ENCODE peak calls at places on chromosomes 7 and 10, in four cellular contexts. F, I, Y and D are unnamed samples.

GRCh38 chr10:4684434-4684833 is 141.6 kb upstream of the AKR1E2 start:
- DNase-seq in I (peak; percentile 27), Y (peak; percentile 85), F (no peak), D (peak; percentile 36)

GRCh38 chr7:36128448-36129047 is 24.5 kb upstream of the EEPD1 start:
- DNase-seq in Y (peak; percentile 92), F (no peak), I (peak; percentile 93), D (peak; percentile 96)

GRCh38 chr7:43735403-43735801 is 6.1 kb upstream of the COA1 start:
- DNase-seq in F (no peak), Y (no peak), I (no peak), D (no peak)

GRCh38 chr7:131026297-131027003 is 292.4 kb upstream of the KLF14 start:
- DNase-seq in F (no peak), Y (peak; percentile 89), I (peak; percentile 64), D (peak; percentile 71)

GRCh38 chr7:80284848-80285247 is 150.2 kb downstream of the GNAI1 start:
- DNase-seq in F (no peak), I (peak; percentile 97), Y (peak; percentile 71), D (peak; percentile 36)

GRCh38 chr10:3136763-3137611 is 35.6 kb downstream of the PITRM1 start:
- DNase-seq in F (no peak), Y (no peak), I (no peak), D (no peak)

GRCh38 chr7:157549612-157550299 is 213.0 kb downstream of the DNAJB6 start:
- DNase-seq in I (no peak), Y (no peak), F (no peak), D (no peak)

GRCh38 chr7:142438235-142438922 is 180.5 kb upstream of the PRSS58 start:
- DNase-seq in F (no peak), Y (peak; percentile 59), I (peak; percentile 79), D (peak; percentile 68)

GRCh38 chr10:60312818-60313588 is 76.7 kb downstream of the ANK3 start:
- DNase-seq in Y (peak; percentile 41), I (peak; percentile 59), F (no peak), D (peak; percentile 51)

GRCh38 chr10:131889755-131890154 is 11.1 kb upstream of the PPP2R2D start:
- DNase-seq in F (no peak), Y (no peak), I (no peak), D (no peak)

GRCh38 chr7:2926898-2927405 is 82.8 kb upstream of the GNA12 start:
- DNase-seq in F (no peak), Y (no peak), I (no peak), D (no peak)

GRCh38 chr10:60629332-60629731 is 148.9 kb upstream of the CDK1 start:
- DNase-seq in Y (no peak), F (no peak), I (no peak), D (no peak)

GRCh38 chr10:133324198-133324792 is 12.4 kb downstream of the CALY start:
- DNase-seq in I (peak; percentile 72), F (no peak), Y (peak; percentile 59), D (peak; percentile 42)

GRCh38 chr7:24834150-24834798 is 77.0 kb upstream of the GSDME start:
- DNase-seq in F (no peak), Y (no peak), I (no peak), D (no peak)

GRCh38 chr10:31760674-31761081 is 168.0 kb downstream of the ARHGAP12 start:
- DNase-seq in I (no peak), F (no peak), Y (no peak), D (no peak)

GRCh38 chr10:132237396-132237795 is 50.6 kb downstream of the DPYSL4 start:
- DNase-seq in I (no peak), Y (no peak), F (no peak), D (no peak)

GRCh38 chr7:158734861-158735260 is 30.3 kb upstream of the NCAPG2 start:
- DNase-seq in Y (peak; percentile 56), I (peak; percentile 61), F (no peak), D (peak; percentile 86)

GRCh38 chr7:121456785-121457359 is 60.8 kb upstream of the FAM3C start:
- DNase-seq in Y (no peak), I (no peak), F (no peak), D (no peak)

GRCh38 chr7:22137466-22137865 is 191.8 kb upstream of the CDCA7L start:
- DNase-seq in I (peak; percentile 84), F (no peak), Y (no peak), D (no peak)

GRCh38 chr7:130131191-130131834 is 61.0 kb downstream of the KLHDC10 start:
- DNase-seq in F (no peak), I (no peak), Y (no peak), D (no peak)

GRCh38 chr7:114109299-114109698 is 190.5 kb upstream of the PPP1R3A start:
- DNase-seq in F (no peak), Y (no peak), I (no peak), D (peak; percentile 27)

GRCh38 chr7:45677311-45677900 is 103.2 kb downstream of the ADCY1 start:
- DNase-seq in I (no peak), F (no peak), Y (peak; percentile 12), D (no peak)

GRCh38 chr7:7220821-7221220 is 38.5 kb downstream of the C1GALT1 start:
- DNase-seq in F (no peak), Y (no peak), I (peak; percentile 38), D (no peak)

GRCh38 chr10:77409697-77410471 is 227.7 kb downstream of the KCNMA1 start:
- DNase-seq in F (no peak), Y (peak; percentile 37), I (no peak), D (no peak)

GRCh38 chr10:22737587-22737986 is 23.2 kb upstream of the PIP4K2A start:
- DNase-seq in I (peak; percentile 87), F (no peak), Y (peak; percentile 77), D (peak; percentile 75)

GRCh38 chr7:1103009-1103788 is 15.3 kb downstream of the GPER1 start:
- DNase-seq in F (no peak), Y (no peak), I (peak; percentile 32), D (no peak)

GRCh38 chr10:3755440-3756359 is 29.3 kb downstream of the KLF6 start:
- DNase-seq in I (peak; percentile 26), Y (peak; percentile 34), F (no peak), D (no peak)

GRCh38 chr10:18216482-18216881 is 76.3 kb downstream of the CACNB2 start:
- DNase-seq in Y (peak; percentile 24), I (peak; percentile 80), F (no peak), D (peak; percentile 39)

GRCh38 chr7:234041-234711 is 41.8 kb downstream of the FAM20C start:
- DNase-seq in F (no peak), Y (no peak), I (peak; percentile 56), D (no peak)

DNA sequence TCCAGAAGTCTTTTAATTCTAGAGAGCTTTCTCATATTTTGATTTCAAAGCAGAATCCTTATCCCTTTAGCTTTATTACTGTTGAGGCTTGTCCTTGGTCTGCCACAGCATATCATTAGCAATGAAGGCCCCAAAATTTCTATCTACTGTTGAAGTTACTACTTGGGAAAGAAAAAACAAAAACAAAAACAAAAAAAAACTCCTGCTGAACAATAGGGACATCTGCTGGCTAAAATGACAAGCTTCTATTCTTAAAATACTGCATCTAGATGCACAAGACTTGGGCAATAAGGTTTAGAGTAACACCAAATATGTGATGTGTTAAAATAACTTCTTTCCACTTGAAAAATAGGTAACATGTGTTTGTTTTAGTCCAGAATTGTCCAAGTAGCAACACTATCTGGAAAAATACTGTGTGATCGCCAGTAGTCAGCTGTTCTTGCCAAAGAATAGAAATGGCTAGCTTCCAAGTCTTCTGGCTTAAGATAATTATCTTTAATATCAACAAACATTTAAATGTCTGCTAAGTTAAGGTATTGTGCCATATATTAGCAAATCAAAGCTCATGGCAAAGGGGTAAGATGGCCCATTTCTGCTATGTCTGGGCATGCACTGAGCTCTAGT is 3.8 kb upstream of the DMTF1 start:
- DNase-seq in I (peak; percentile 66), F (no peak), Y (peak; percentile 53), D (peak; percentile 30)
- TF ChIP-seq CTCF in I (peak; percentile 57), F (peak; percentile 25), Y (peak; percentile 52), D (peak; percentile 72)

GRCh38 chr7:155371884-155372781 is 74.5 kb downstream of the INSIG1 start:
- DNase-seq in Y (peak; percentile 26), F (no peak), I (no peak), D (no peak)
- TF ChIP-seq CTCF in Y (peak; percentile 26), F (peak; percentile 41), I (no peak), D (no peak)

DNA sequence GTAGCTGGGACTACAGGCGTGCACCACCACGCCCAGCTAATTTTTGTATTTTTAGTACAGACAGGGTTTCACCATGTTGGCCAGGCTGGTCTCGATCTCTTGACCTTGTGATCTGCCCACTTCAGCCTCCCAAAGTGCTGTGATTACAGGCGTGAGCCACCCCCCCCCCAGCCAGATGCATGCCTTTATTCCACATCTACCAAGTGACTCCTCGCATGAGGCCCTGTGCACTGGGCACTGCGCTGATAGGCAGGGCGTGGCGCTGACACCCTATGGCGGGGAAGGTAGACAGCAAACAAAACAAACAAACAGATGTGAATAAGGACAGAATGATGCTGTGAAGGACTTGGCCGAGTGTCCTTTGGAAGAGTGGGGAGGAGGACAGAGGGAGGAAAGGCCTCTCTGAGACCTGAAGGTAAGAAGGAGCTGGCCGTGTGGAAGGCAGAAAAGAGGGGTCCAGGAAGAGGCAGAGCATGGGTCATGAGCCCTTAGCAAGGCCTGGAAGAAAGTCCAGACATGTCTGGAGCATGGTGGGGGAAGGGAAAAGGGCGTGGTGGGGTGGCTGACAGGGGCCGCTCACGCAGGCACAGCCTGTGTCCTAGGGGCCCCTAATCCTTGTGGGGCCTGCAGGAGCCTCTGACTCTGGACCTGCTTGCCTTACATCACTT is 47.5 kb upstream of the CACUL1 start:
- DNase-seq in F (no peak), Y (no peak), I (no peak), D (no peak)
- TF ChIP-seq CTCF in F (no peak), Y (no peak), I (no peak), D (no peak)

DNA sequence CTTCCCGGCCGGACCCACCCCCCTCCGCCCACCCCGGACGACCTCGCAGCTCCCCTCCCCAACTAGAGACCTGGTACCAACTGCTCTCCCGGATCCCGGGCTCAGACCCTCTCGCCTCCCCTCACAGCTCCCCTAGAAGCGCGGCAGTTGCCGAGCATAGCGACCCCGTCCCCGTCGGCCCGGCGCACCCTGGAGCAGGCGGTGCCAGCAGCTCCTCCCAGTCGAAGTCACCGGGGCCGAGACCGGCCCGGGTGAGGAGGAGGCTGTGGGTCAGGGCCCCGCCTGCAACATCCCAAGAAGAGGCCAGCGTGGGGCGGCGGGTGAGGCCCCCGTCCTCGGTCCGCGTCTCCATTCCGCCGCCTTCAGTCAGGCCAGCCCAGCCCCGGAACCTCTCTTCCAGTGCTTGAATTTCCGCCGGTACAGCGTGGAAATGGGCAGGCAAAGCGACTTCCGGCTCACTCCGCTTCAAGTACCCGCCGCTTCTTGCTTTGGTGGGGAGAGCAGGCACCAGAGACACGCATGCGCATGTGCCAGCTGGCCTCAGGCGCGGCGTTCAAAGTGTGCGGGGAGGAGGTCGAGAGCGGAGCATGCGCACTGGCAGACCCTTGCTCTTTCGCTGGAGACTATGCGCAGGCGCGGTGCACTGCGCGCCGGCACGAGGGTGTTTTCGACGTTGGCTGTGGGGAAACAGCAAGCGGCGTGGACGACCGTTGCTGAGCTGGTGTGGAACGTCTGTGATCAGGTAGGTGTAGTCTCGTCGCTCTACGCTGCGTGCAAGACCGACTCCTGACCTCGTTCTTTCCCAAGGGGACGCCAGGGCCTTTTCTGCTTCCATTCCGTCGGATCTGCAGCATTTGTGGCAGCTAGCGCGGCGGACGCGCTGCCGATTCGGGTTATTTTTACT is at the start of gene C10orf88:
- DNase-seq in Y (peak; percentile 99), I (peak; percentile 99), F (peak; percentile 96), D (peak; percentile 98)
- TF ChIP-seq CTCF in Y (no peak), I (no peak), F (no peak), D (no peak)

GRCh38 chr10:11263039-11263345 is 245.3 kb downstream of the CELF2 start:
- DNase-seq in I (no peak), F (no peak), Y (no peak), D (no peak)

GRCh38 chr10:11261143-11261542 is 243.5 kb downstream of the CELF2 start:
- DNase-seq in F (no peak), Y (no peak), I (no peak), D (no peak)

GRCh38 chr10:11261687-11262086 is 244.0 kb downstream of the CELF2 start:
- DNase-seq in F (no peak), I (no peak), Y (no peak), D (no peak)

GRCh38 chr10:11262210-11263038 is 244.8 kb downstream of the CELF2 start:
- DNase-seq in I (no peak), Y (no peak), F (no peak), D (no peak)

GRCh38 chr10:11260136-11260535 is 242.5 kb downstream of the CELF2 start:
- DNase-seq in Y (no peak), F (no peak), I (no peak), D (no peak)
- TF ChIP-seq CTCF in Y (no peak), F (peak; percentile 26), I (no peak), D (no peak)